ENCODE peak calls at places on chromosomes 5 and 9, in four cellular contexts. I is endothelial cell of umbilical vein, Z is HAP-1, B is fibroblast of lung. J is an unnamed sample.

GRCh38 chr5:95184924-95185323 is 100.0 kb downstream of the MCTP1 start:
- DNase-seq in I (no peak), Z (no peak), B (no peak), J (no peak)

GRCh38 chr9:135282001-135282731 is 194.7 kb downstream of the OLFM1 start:
- DNase-seq in I (no peak), Z (no peak), B (peak; percentile 4), J (peak; percentile 49)

GRCh38 chr9:108259917-108260675 is 595.7 kb downstream of the ACTL7B start:
- DNase-seq in I (no peak), Z (no peak), B (no peak), J (peak; percentile 2)

GRCh38 chr9:131992906-131993657 is 86.6 kb downstream of the MED27 start:
- DNase-seq in I (no peak), Z (no peak), B (no peak), J (no peak)

GRCh38 chr9:87148391-87149237 is 201.3 kb upstream of the GAS1 start:
- DNase-seq in I (peak; percentile 69), Z (peak; percentile 20), B (peak; percentile 72), J (peak; percentile 76)

GRCh38 chr5:96347502-96348292 is 85.4 kb downstream of the PCSK1 start:
- DNase-seq in I (peak; percentile 30), Z (no peak), B (no peak), J (no peak)

GRCh38 chr5:137666109-137666850 is 69.6 kb downstream of the KLHL3 start:
- DNase-seq in I (peak; percentile 53), Z (no peak), B (peak; percentile 9), J (no peak)

GRCh38 chr5:59648949-59649921 is 244.3 kb downstream of the PDE4D start:
- DNase-seq in I (peak; percentile 91), Z (no peak), B (no peak), J (no peak)

GRCh38 chr5:84709075-84709474 is 324.4 kb upstream of the EDIL3 start:
- DNase-seq in I (no peak), Z (no peak), B (no peak), J (no peak)

GRCh38 chr9:132794730-132795380 is 83.2 kb downstream of the AK8 start:
- DNase-seq in I (no peak), Z (no peak), B (no peak), J (no peak)

GRCh38 chr5:143241892-143242291 is 161.6 kb downstream of the NR3C1 start:
- DNase-seq in I (peak; percentile 46), Z (no peak), B (peak; percentile 60), J (no peak)

GRCh38 chr5:75007537-75007847 is 44.9 kb downstream of the GCNT4 start:
- DNase-seq in I (no peak), Z (peak; percentile 44), B (peak; percentile 10), J (no peak)

GRCh38 chr5:32538031-32538547 is 47.3 kb upstream of the SUB1 start:
- DNase-seq in I (no peak), Z (no peak), B (no peak), J (no peak)

GRCh38 chr9:113599647-113600476 is 136.3 kb downstream of the RGS3 start:
- DNase-seq in I (peak; percentile 81), Z (no peak), B (peak; percentile 87), J (peak; percentile 86)

GRCh38 chr5:5014836-5015235 is 125.3 kb upstream of the ADAMTS16 start:
- DNase-seq in I (no peak), Z (no peak), B (no peak), J (peak; percentile 97)

GRCh38 chr5:145554399-145554798 is 280.7 kb downstream of the PRELID2 start:
- DNase-seq in I (peak; percentile 13), Z (no peak), B (peak; percentile 39), J (peak; percentile 83)

GRCh38 chr5:83837261-83837894 is 116.7 kb upstream of the HAPLN1 start:
- DNase-seq in I (no peak), Z (no peak), B (no peak), J (no peak)

GRCh38 chr9:89122944-89123343 is 55.7 kb downstream of the SHC3 start:
- DNase-seq in I (no peak), Z (no peak), B (peak; percentile 83), J (no peak)

GRCh38 chr9:14710804-14711203 is 11.7 kb downstream of the CER1 start:
- DNase-seq in I (no peak), Z (no peak), B (peak; percentile 15), J (peak; percentile 77)

GRCh38 chr5:69167488-69167845 is 517 bp downstream of the CCNB1 start:
- DNase-seq in I (peak; percentile 17), Z (peak; percentile 30), B (peak; percentile 14), J (no peak)

GRCh38 chr9:4937436-4937835 is 47.6 kb upstream of the JAK2 start:
- DNase-seq in I (no peak), Z (no peak), B (no peak), J (no peak)

DNA sequence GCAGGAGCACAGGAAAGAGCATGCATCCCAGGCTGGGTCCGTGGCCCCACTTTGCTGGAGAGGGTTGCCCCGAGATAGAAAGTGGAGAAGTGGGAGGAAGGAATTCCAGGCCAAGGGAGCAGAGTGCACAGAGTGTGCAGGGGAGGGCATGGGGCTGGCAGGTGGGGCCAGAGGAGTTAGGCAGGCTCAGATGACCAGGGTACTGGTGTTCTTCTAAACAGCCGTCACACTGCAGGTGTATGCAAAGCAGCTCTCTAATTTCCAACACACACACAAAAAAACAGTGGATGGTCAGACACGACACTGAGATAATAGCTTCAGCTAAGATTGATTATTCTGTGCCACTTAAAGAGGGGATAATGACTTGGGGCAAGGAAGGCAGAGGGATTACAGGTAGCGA is 212.2 kb downstream of the MTRR start:
- DNase-seq in I (no peak), Z (no peak), B (no peak), J (no peak)
- H3K4me3 ChIP-seq in I (no peak overlapping the region), Z (no peak overlapping the region), B (no peak overlapping the region), J (no peak overlapping the region)

GRCh38 chr5:134545070-134545868 is 19.8 kb downstream of the JADE2 start:
- DNase-seq in I (no peak), Z (no peak), B (peak; percentile 66), J (peak; percentile 22)
- H3K36me3 ChIP-seq in I (peaks cover 8% of the 10 kb centered on the region), Z (peaks cover 11% of the 10 kb centered on the region), B (peaks cover 9% of the 10 kb centered on the region), J (peaks cover 77% of the 10 kb centered on the region)

DNA sequence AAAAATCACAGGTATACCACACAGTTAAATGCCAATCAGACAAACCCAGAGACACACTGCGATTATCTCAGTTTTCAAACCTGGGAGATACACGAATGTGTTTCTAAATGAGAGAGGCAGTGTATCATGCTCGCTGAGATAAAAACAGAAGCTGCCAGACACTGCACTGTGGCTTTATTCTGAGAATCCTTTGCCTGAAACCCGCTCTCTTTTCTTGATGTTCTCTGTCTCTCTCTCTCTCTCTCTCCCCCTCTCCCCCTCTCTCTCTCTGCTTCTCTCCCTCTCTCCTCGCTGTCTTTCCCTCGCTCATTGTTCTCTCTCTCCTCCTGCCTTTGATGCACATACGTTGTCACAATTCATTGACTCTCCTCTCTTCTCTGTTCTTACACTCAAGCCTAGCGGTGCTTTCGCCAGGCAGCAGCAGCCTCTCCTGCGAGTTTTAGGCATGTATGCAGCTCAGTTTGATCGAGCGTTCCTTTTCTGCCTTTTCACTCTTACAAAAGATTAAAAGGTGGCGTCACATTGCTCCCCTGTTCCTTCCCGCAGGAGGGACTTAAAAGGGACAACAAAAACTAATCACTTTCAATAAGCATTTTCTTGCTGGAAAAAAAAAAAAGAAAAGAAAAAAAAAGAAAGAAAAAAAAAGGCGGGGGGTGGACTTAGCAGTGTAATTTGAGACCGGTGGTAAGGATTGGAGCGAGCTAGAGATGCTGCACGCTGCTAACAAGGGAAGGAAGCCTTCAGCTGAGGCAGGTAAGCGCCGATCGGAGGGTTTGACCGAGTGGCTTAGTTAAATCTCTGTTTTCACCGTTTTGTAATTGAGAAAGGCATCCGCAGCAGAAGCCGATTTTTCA is 717.9 kb upstream of the WWC1 start:
- DNase-seq in I (no peak), Z (peak; percentile 63), B (peak; percentile 70), J (peak; percentile 48)
- H3K27me3 ChIP-seq in I (no peaks in the 10 kb centered on the region), Z (peaks cover 13% of the 10 kb centered on the region), B (no peaks in the 10 kb centered on the region), J (peaks cover 66% of the 10 kb centered on the region)

GRCh38 chr5:178995341-178995690 is 196 bp upstream of the GRM6 start:
- DNase-seq in I (no peak), Z (no peak), B (no peak), J (no peak)
- H3K4me3 ChIP-seq in I (no peak overlapping the region), Z (no peak overlapping the region), B (no peak overlapping the region), J (no peak overlapping the region)

GRCh38 chr9:69250681-69251080 is 74.3 kb upstream of the ENTREP1 start:
- DNase-seq in I (peak; percentile 61), Z (no peak), B (no peak), J (no peak)

GRCh38 chr9:69254223-69254622 is 70.8 kb upstream of the ENTREP1 start:
- DNase-seq in I (no peak), Z (no peak), B (no peak), J (no peak)

GRCh38 chr9:69253057-69253456 is 72.0 kb upstream of the ENTREP1 start:
- DNase-seq in I (peak; percentile 42), Z (no peak), B (peak; percentile 2), J (no peak)

GRCh38 chr9:69249337-69249736 is 75.3 kb downstream of the TJP2 start:
- DNase-seq in I (peak; percentile 44), Z (no peak), B (peak; percentile 2), J (no peak)

GRCh38 chr9:69252436-69252835 is 72.6 kb upstream of the ENTREP1 start:
- DNase-seq in I (peak; percentile 47), Z (no peak), B (no peak), J (no peak)
- H3K36me3 ChIP-seq in I (peaks cover 24% of the 10 kb centered on the region), Z (peaks cover 10% of the 10 kb centered on the region), B (peaks cover 10% of the 10 kb centered on the region), J (no peaks in the 10 kb centered on the region)

GRCh38 chr9:126607086-126607485 is 6.6 kb upstream of the LMX1B start:
- DNase-seq in I (no peak), Z (no peak), B (no peak), J (no peak)
- H3K27me3 ChIP-seq in I (peaks cover 35% of the 10 kb centered on the region), Z (no peaks in the 10 kb centered on the region), B (peaks cover 37% of the 10 kb centered on the region), J (no peaks in the 10 kb centered on the region)

DNA sequence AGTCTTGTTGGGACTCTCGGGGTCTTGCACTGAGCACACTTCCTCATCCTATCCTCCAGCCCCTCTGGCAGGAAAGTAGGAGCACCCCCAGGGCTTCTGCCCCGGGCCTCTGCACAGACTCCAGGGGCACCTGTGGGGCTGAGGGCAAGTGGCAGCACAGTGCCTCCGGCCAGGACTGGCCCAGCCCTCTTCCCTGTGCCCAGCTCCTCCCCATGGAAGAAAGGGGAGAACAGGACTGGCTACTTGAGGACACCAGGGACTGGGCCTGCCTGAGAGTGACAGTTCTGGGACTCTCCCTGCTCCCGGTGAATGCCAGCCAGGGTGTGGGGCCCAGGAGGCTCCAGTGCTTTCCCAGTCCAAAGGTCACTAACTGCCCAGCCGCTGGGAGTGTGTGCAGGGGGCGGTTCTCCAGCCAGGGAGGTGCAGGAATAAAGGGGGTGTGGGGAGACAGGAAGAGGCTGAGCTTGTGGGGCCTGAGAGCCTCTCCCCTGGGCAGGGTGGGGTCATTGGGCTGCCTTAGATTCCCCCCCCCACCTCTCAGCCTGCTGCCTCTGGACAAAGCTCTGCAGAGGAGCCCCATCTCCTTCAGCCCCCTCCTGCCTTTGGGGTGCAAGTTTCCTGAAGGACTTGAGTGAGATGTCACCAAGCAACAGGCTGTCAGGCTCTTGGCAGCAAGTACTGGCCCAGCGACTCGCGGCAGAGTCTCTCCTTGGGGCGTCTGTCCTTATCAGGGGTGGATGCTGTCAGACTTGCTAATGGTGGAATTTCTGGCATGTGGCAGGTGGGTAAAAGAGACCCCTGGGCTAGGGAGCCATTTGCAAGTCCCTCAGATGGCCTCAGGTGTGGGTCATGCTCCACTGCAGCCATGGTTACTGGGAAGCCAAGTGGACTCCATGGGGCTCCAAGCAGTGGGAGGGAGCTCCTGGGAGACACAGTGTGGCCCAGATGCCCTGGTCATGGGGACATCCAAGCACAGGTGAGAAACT is 19.1 kb upstream of the JADE2 start:
- DNase-seq in I (no peak), Z (no peak), B (peak; percentile 46), J (peak; percentile 99)
- H3K4me3 ChIP-seq in I (no peak overlapping the region), Z (no peak overlapping the region), B (no peak overlapping the region), J (peak overlapping the region; percentile 33)

GRCh38 chr5:109844148-109844547 is 154.4 kb downstream of the MAN2A1 start:
- DNase-seq in I (no peak), Z (no peak), B (peak; percentile 42), J (no peak)
- H3K36me3 ChIP-seq in I (no peaks in the 10 kb centered on the region), Z (peaks cover 10% of the 10 kb centered on the region), B (peaks cover 6% of the 10 kb centered on the region), J (peaks cover 28% of the 10 kb centered on the region)

GRCh38 chr9:123953601-123954011 is 23.7 kb upstream of the DENND1A start:
- DNase-seq in I (no peak), Z (no peak), B (no peak), J (no peak)
- H3K27me3 ChIP-seq in I (peaks cover 9% of the 10 kb centered on the region), Z (no peaks in the 10 kb centered on the region), B (peaks cover 2% of the 10 kb centered on the region), J (no peaks in the 10 kb centered on the region)